ENCODE peak calls at places on chromosomes 1 and 21, in four cellular contexts. X is breast epithelium, W is tibial artery, S is PC-9. C is an unnamed sample.

GRCh38 chr1:54159733-54160316 is 7.0 kb upstream of the CDCP2 start:
- DNase-seq in X (no peak), W (no peak), S (no peak), C (no peak)

GRCh38 chr1:21295059-21295401 is 4.8 kb upstream of the ECE1 start:
- DNase-seq in X (no peak), W (no peak), S (peak; percentile 62), C (no peak)

GRCh38 chr1:245375789-245376188 is 221.0 kb downstream of the KIF26B start:
- DNase-seq in X (no peak), W (no peak), S (no peak), C (no peak)

GRCh38 chr1:30988045-30988444 is 77.5 kb downstream of the PUM1 start:
- DNase-seq in X (no peak), W (no peak), S (no peak), C (no peak)

GRCh38 chr1:2347409-2347785 is 44.0 kb downstream of the MORN1 start:
- DNase-seq in X (no peak), W (peak; percentile 57), S (no peak), C (no peak)

GRCh38 chr21:44886113-44887075 is 12.9 kb upstream of the PTTG1IP start:
- DNase-seq in X (no peak), W (no peak), S (no peak), C (no peak)

GRCh38 chr1:27021347-27022031 is 8.8 kb upstream of the TENT5B start:
- DNase-seq in X (no peak), W (no peak), S (no peak), C (no peak)

GRCh38 chr1:220527279-220528048 is 472 bp upstream of the MARK1 start:
- DNase-seq in X (no peak), W (peak; percentile 75), S (no peak), C (no peak)

GRCh38 chr1:163178628-163179027 is 24.1 kb downstream of the RGS5 start:
- DNase-seq in X (no peak), W (no peak), S (no peak), C (no peak)

GRCh38 chr1:3012511-3013291 is 8.6 kb upstream of the ACTRT2 start:
- DNase-seq in X (peak; percentile 19), W (peak; percentile 79), S (no peak), C (peak; percentile 26)

GRCh38 chr1:196160066-196160795 is 448.0 kb downstream of the KCNT2 start:
- DNase-seq in X (no peak), W (no peak), S (no peak), C (peak; percentile 60)

GRCh38 chr1:218262259-218262658 is 22.8 kb upstream of the RRP15 start:
- DNase-seq in X (no peak), W (no peak), S (no peak), C (no peak)

GRCh38 chr21:42565886-42566523 is 52.4 kb downstream of the SLC37A1 start:
- DNase-seq in X (no peak), W (peak; percentile 50), S (no peak), C (no peak)

GRCh38 chr1:233443040-233443439 is 115.5 kb downstream of the MAP3K21 start:
- DNase-seq in X (no peak), W (no peak), S (peak; percentile 45), C (peak; percentile 48)

GRCh38 chr1:152543808-152544207 is 22.8 kb downstream of the LCE3E start:
- DNase-seq in X (no peak), W (no peak), S (no peak), C (peak; percentile 32)

GRCh38 chr1:35184495-35185199 is 8.3 kb downstream of the SFPQ start:
- DNase-seq in X (no peak), W (no peak), S (no peak), C (no peak)

GRCh38 chr1:231612393-231613089 is 14.0 kb upstream of the DISC1 start:
- DNase-seq in X (no peak), W (no peak), S (no peak), C (no peak)

GRCh38 chr1:84379128-84379527 is 19.2 kb upstream of the DNASE2B start:
- DNase-seq in X (no peak), W (no peak), S (peak; percentile 58), C (no peak)

GRCh38 chr1:227869281-227869842 is 53.9 kb downstream of the PRSS38 start:
- DNase-seq in X (no peak), W (no peak), S (no peak), C (no peak)

GRCh38 chr1:1278620-1279019 is 1.6 kb upstream of the SCNN1D start:
- DNase-seq in X (no peak), W (no peak), S (no peak), C (no peak)

GRCh38 chr1:206445116-206445515 is 25.2 kb upstream of the IKBKE start:
- DNase-seq in X (no peak), W (peak; percentile 74), S (no peak), C (no peak)

GRCh38 chr1:22018583-22019559 is 17.4 kb downstream of the CELA3A start:
- DNase-seq in X (no peak), W (no peak), S (peak; percentile 95), C (peak; percentile 89)

GRCh38 chr1:29784276-29785136 is 548.2 kb downstream of the PTPRU start:
- DNase-seq in X (no peak), W (no peak), S (no peak), C (no peak)

GRCh38 chr1:116881879-116882520 is 27.7 kb upstream of the PTGFRN start:
- DNase-seq in X (no peak), W (peak; percentile 70), S (peak; percentile 53), C (peak; percentile 67)

GRCh38 chr1:32877211-32878110 is 6.7 kb upstream of the FNDC5 start:
- DNase-seq in X (no peak), W (peak; percentile 41), S (no peak), C (no peak)

GRCh38 chr21:26444646-26445045 is 128.4 kb downstream of the CYYR1 start:
- DNase-seq in X (no peak), W (no peak), S (no peak), C (no peak)

DNA sequence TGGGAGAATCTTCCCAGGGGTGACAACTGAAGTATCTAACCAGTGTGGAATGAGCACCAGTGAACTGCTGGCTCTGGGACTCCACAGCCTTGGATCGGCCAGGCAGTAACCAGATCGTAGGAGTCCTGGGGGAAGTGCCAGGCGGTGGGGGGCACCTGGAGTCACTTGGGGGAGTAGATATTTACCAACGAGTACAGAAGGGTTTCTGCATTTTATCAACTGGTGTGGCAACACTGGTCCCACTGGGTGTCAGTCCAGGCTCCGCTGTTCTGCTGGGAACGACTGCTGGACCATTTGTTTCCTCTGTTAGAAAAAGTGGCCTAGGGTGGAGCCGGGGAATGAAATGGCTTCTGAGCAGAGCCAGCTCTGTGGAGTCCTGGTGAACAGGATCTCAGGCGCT is 14.4 kb downstream of the HEYL start:
- DNase-seq in X (no peak), W (no peak), S (no peak), C (no peak)
- H3K27ac ChIP-seq in X (no peak overlapping the region), W (peak overlapping the region; percentile 83), S (no peak overlapping the region), C (no peak overlapping the region)

DNA sequence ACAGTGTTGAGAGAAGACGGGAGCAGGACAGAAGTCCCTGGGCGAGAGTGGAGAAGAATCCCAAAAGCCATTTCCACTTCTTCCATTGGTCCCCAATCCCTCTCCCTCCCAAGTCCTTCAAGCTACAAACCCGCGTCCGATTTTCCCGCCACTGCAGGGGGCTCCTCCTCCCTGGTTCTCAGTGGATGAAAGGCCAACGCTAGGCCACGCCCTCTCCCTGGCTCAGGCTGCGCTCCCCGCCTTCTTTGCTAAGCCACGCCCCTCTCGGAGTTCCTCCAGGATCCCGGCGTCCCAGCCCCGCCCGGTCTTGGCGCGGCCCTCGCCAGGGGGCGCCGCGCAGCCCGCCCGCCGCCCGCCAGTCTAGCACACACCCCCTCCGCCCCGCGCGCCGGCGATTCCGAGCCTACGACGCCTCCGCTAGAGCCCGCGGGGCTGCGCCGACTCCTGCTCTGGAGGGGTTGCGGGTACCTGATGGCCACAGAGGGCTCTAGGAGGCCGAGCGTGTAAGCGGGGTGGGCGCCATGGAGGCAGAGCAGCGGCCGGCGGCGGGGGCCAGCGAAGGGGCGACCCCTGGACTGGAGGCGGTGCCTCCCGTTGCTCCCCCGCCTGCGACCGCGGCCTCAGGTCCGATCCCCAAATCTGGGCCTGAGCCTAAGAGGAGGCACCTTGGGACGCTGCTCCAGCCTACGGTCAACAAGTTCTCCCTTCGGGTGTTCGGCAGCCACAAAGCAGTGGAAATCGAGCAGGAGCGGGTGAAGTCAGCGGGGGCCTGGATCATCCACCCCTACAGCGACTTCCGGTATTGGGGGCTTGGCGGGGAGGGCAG is at the start of gene HCN3:
- DNase-seq in X (peak; percentile 95), W (peak; percentile 98), S (peak; percentile 85), C (peak; percentile 98)
- TF ChIP-seq CTCF in X (no peak), W (peak; percentile 73), S (peak; percentile 68), C (peak; percentile 86)

GRCh38 chr1:111052246-111052645 is 87.6 kb downstream of the DRAM2 start:
- DNase-seq in X (no peak), W (no peak), S (peak; percentile 48), C (no peak)

DNA sequence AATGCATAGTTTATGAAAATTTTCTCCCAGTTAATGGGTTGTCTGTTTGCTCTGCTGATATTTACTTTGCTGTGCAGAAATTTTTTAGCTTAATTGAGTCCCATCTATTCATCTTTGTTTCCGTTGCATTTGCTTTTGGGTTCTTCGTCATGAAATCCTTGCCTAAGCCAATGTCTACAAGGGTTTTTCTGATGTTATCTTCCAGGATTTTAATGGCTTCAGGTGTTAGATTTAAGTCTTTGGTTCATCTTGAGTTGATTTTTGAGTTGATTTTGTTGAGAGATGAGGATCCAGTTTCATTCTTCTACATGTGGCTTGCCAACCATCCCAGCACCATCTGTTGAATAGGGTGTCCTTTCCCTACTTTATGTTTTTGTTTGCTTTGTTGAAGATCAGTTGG is 85.2 kb downstream of the DRAM2 start:
- DNase-seq in X (no peak), W (no peak), S (no peak), C (no peak)
- H3K27ac ChIP-seq in X (no peak overlapping the region), W (no peak overlapping the region), S (no peak overlapping the region), C (no peak overlapping the region)

GRCh38 chr21:33402011-33402979 is 918 bp upstream of the IFNGR2 start:
- DNase-seq in X (peak; percentile 47), W (peak; percentile 90), S (no peak), C (peak; percentile 45)

GRCh38 chr21:33403128-33403785 is at the start of gene IFNGR2:
- DNase-seq in X (no peak), W (peak; percentile 71), S (no peak), C (peak; percentile 38)

GRCh38 chr21:33401617-33401967 is 1.6 kb upstream of the IFNGR2 start:
- DNase-seq in X (peak; percentile 50), W (no peak), S (no peak), C (no peak)

GRCh38 chr21:33406493-33406892 is 3.3 kb downstream of the IFNGR2 start:
- DNase-seq in X (no peak), W (no peak), S (no peak), C (no peak)

DNA sequence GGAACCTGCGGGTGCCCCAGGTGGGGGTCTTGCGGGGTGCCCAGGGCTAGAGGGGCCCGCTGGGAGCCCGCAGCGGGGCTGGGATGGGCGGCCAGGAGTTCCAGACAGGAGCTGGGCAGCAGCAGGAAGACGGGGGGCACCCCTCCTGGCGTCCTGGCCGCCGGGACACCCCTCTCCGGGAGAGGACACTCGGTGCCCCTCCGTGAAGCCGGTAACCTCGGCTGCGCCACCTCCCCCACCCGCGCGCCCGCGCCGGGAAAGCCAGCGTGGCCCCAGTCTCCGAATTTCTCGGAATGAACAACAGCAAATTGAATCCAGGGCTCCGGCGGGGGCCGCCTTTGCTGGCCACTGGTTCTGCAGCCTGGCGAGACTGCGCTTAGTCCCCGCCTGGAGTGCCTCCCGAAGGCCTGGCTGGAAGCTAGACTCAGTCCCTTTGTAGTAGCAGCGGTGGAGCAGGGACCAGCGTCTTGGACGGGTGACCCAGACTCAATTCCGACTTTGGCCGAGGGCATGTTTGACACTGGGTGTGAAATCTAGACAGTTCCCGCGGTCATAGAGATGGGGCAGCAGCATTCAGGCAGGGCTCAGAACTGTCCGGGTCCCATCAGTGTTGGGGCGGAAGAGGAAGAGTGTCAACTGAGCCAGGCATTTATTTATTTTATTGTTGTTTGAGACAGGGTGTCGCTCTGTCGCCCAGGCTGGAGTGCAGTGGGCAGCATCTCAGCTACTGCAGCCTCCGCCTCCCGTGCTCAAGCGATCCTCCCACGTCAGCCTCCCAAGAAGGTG is 766 bp downstream of the IFNGR2 start:
- DNase-seq in X (peak; percentile 29), W (peak; percentile 80), S (no peak), C (peak; percentile 34)
- TF ChIP-seq CTCF in X (no peak), W (no peak), S (no peak), C (no peak)

C was measured in RWPE1.